ENCODE peak calls at places on chromosomes 2 and 18, in ten cellular contexts. C is ELR, Q is EH, H is endodermal cell, O is cardiac fibroblast, B is SK-N-SH, R is SK-N-MC, M is stomach, W is progenitor cell of endocrine pancreas, Y is uterus. L is an unnamed sample.
A peak's percentile ranks its signal among the peaks of the same experiment; 100 is the strongest.

GRCh38 chr2:54122939-54123338 is 7.5 kb downstream of the ACYP2 start:
- DNase-seq in R (no peak), Y (no peak), W (no peak), H (no peak), B (no peak), Q (peak; percentile 92), M (no peak), C (peak; percentile 82), O (peak; percentile 58), L (no peak)

GRCh38 chr2:152730591-152731333 is 12.3 kb downstream of the ARL6IP6 start:
- DNase-seq in Q (no peak), W (no peak), M (no peak), Y (no peak), R (no peak), C (no peak), H (no peak), B (no peak), O (peak; percentile 35), L (peak; percentile 11)

GRCh38 chr2:69340101-69340775 is 46.8 kb downstream of the GFPT1 start:
- DNase-seq in C (no peak), Q (peak; percentile 78), H (no peak), O (peak; percentile 73), R (no peak), W (no peak), M (no peak), Y (no peak), B (no peak), L (no peak)

GRCh38 chr2:189236066-189236465 is 56.5 kb upstream of the COL5A2 start:
- DNase-seq in H (no peak), C (peak; percentile 75), Q (peak; percentile 56), O (peak; percentile 25), Y (no peak), W (no peak), B (no peak), M (no peak), R (no peak), L (no peak)

GRCh38 chr2:172096661-172097547 is 5.8 kb downstream of the DLX2 start:
- DNase-seq in C (peak; percentile 90), Q (peak; percentile 97), O (peak; percentile 70), H (peak; percentile 78), W (no peak), B (peak; percentile 65), R (no peak), Y (no peak), M (no peak), L (no peak)

GRCh38 chr2:39121523-39122063 is 742 bp upstream of the SOS1 start:
- DNase-seq in H (no peak), R (no peak), M (no peak), C (peak; percentile 17), W (no peak), Y (no peak), O (no peak), Q (no peak), B (peak; percentile 32), L (no peak)

GRCh38 chr18:33557706-33558105 is 20.3 kb upstream of the ASXL3 start:
- DNase-seq in H (no peak), B (no peak), W (no peak), M (no peak), O (no peak), Y (no peak), Q (no peak), R (no peak), C (no peak), L (no peak)

GRCh38 chr2:17309741-17310339 is 208.4 kb downstream of the RAD51AP2 start:
- DNase-seq in H (peak; percentile 85), Y (no peak), B (peak; percentile 72), O (peak; percentile 63), C (peak; percentile 51), W (peak; percentile 48), R (no peak), Q (no peak), M (peak; percentile 40), L (peak; percentile 15)

GRCh38 chr18:49527631-49528327 is 34.1 kb upstream of the LIPG start:
- DNase-seq in M (no peak), W (no peak), H (peak; percentile 58), B (no peak), R (no peak), O (no peak), Q (no peak), Y (no peak), C (no peak), L (no peak)

GRCh38 chr2:43877782-43878464 is 39.2 kb downstream of the ABCG8 start:
- DNase-seq in W (peak; percentile 58), R (peak; percentile 26), H (peak; percentile 94), O (peak; percentile 65), M (peak; percentile 79), Q (peak; percentile 65), C (peak; percentile 71), Y (peak; percentile 51), B (peak; percentile 87), L (peak; percentile 62)

GRCh38 chr2:240286596-240286995 is 146.1 kb upstream of the OTOS start:
- DNase-seq in R (no peak), O (no peak), Y (no peak), M (no peak), C (no peak), B (no peak), Q (no peak), H (no peak), W (no peak), L (no peak)

GRCh38 chr2:96873651-96874096 is 3.8 kb upstream of the SEMA4C start:
- DNase-seq in M (no peak), O (no peak), Q (no peak), R (no peak), Y (peak; percentile 51), B (no peak), W (no peak), H (peak; percentile 56), C (no peak), L (peak; percentile 47)

GRCh38 chr2:46471-47345 is at the start of gene FAM110C:
- DNase-seq in B (peak; percentile 76), C (no peak), R (no peak), Y (peak; percentile 79), H (peak; percentile 86), O (peak; percentile 46), W (peak; percentile 48), M (peak; percentile 88), Q (peak; percentile 3), L (peak; percentile 93)

GRCh38 chr2:120346034-120346666 is at the start of gene INHBB:
- DNase-seq in B (peak; percentile 76), Y (no peak), W (no peak), C (no peak), R (no peak), H (peak; percentile 72), M (no peak), O (no peak), Q (no peak), L (peak; percentile 13)

GRCh38 chr2:96554293-96555145 is 18.0 kb downstream of the ARID5A start:
- DNase-seq in Q (peak; percentile 68), H (peak; percentile 89), M (peak; percentile 76), C (peak; percentile 64), W (peak; percentile 51), R (no peak), B (peak; percentile 90), O (peak; percentile 75), Y (peak; percentile 72), L (peak; percentile 71)

GRCh38 chr18:35376393-35376741 is 770 bp downstream of the ZNF396 start:
- DNase-seq in Y (no peak), W (peak; percentile 13), M (peak; percentile 50), C (no peak), H (peak; percentile 81), Q (no peak), B (peak; percentile 65), O (no peak), R (no peak), L (peak; percentile 51)

GRCh38 chr2:60958800-60959199 is 58.7 kb upstream of the PEX13 start:
- DNase-seq in Y (no peak), B (no peak), H (no peak), M (no peak), W (no peak), C (peak; percentile 64), R (no peak), Q (peak; percentile 80), O (peak; percentile 54), L (no peak)

GRCh38 chr2:32711219-32711618 is 83.4 kb downstream of the TTC27 start:
- DNase-seq in B (no peak), C (peak; percentile 77), M (no peak), Y (no peak), H (no peak), R (no peak), O (peak; percentile 90), Q (peak; percentile 82), W (no peak), L (no peak)

GRCh38 chr2:127624321-127625145 is 21.4 kb upstream of the GPR17 start:
- DNase-seq in B (no peak), M (no peak), H (no peak), C (no peak), Y (no peak), W (no peak), Q (peak; percentile 0), R (no peak), O (no peak), L (peak; percentile 6)

GRCh38 chr18:72100465-72100864 is 443.7 kb downstream of the CBLN2 start:
- DNase-seq in C (no peak), H (no peak), R (no peak), Q (no peak), M (no peak), W (no peak), O (no peak), B (no peak), Y (no peak), L (no peak)

GRCh38 chr2:159195719-159196118 is 90.8 kb downstream of the WDSUB1 start:
- DNase-seq in H (no peak), C (no peak), Y (no peak), W (no peak), R (no peak), B (no peak), M (no peak), O (no peak), Q (no peak), L (no peak)

GRCh38 chr2:27000995-27001394 is 30.6 kb downstream of the MAPRE3 start:
- DNase-seq in Y (no peak), M (no peak), C (no peak), W (no peak), H (no peak), R (no peak), B (no peak), O (no peak), Q (no peak), L (no peak)

GRCh38 chr18:73679941-73680700 is 467.5 kb downstream of the FBXO15 start:
- DNase-seq in B (no peak), C (peak; percentile 13), W (no peak), Q (no peak), M (no peak), H (no peak), O (no peak), Y (no peak), R (no peak), L (no peak)

GRCh38 chr18:74709451-74709850 is 111.8 kb downstream of the ZNF407 start:
- DNase-seq in H (no peak), M (no peak), C (no peak), R (no peak), B (no peak), W (no peak), Q (no peak), O (no peak), Y (no peak), L (no peak)

GRCh38 chr2:225937625-225938024 is 538.1 kb downstream of the NYAP2 start:
- DNase-seq in Y (no peak), O (peak; percentile 20), M (no peak), R (no peak), C (peak; percentile 26), W (no peak), Q (peak; percentile 46), H (no peak), B (no peak), L (no peak)

GRCh38 chr18:45110577-45111506 is 430.2 kb downstream of the SETBP1 start:
- DNase-seq in Q (peak; percentile 34), O (peak; percentile 13), M (no peak), R (no peak), Y (peak; percentile 71), B (no peak), H (no peak), C (no peak), W (no peak), L (no peak)

GRCh38 chr2:223109341-223109740 is 57.4 kb downstream of the KCNE4 start:
- DNase-seq in C (peak; percentile 8), O (no peak), R (no peak), H (no peak), Q (peak; percentile 88), B (no peak), M (no peak), W (no peak), Y (no peak), L (no peak)

GRCh38 chr2:42369551-42370229 is 8.7 kb upstream of the COX7A2L start:
- DNase-seq in O (no peak), M (no peak), R (no peak), Q (no peak), B (no peak), H (peak; percentile 50), C (no peak), W (no peak), Y (no peak), L (no peak)

L was measured in transverse colon.